ENCODE peak calls at places on chromosome 20, in six cellular contexts. Y is COLO829; W is iPS-NIHi11; J is activated naive CD8-positive, alpha-beta T cell treated with anti-CD3 and anti-CD28 coated beads, Interleukin-2, amount 50 U/mL, for 24 hours; D is GM18507; B is SJSA1. A is an unnamed sample.

GRCh38 chr20:64100946-64101688 is 6.2 kb downstream of the NPBWR2 start:
- DNase-seq in D (no peak), W (no peak), B (no peak), Y (no peak), J (no peak), A (no peak)

GRCh38 chr20:58991720-58992119 is 10.7 kb downstream of the NELFCD start:
- DNase-seq in Y (no peak), J (no peak), B (no peak), W (no peak), D (no peak), A (no peak)

GRCh38 chr20:36462440-36463211 is 78.7 kb upstream of the MYL9 start:
- DNase-seq in W (no peak), Y (no peak), B (peak; percentile 60), D (no peak), J (no peak), A (peak; percentile 29)

GRCh38 chr20:13771853-13772453 is 12.8 kb downstream of the ESF1 start:
- DNase-seq in J (no peak), Y (peak; percentile 40), W (peak; percentile 19), B (peak; percentile 20), D (no peak), A (no peak)

GRCh38 chr20:9332783-9333482 is 181.5 kb upstream of the LAMP5 start:
- DNase-seq in Y (no peak), D (no peak), B (no peak), J (no peak), W (no peak), A (no peak)

GRCh38 chr20:19304886-19305415 is 92.5 kb downstream of the SLC24A3 start:
- DNase-seq in Y (no peak), J (no peak), W (no peak), D (no peak), B (no peak), A (no peak)

GRCh38 chr20:58109126-58109880 is 119.2 kb downstream of the ANKRD60 start:
- DNase-seq in Y (no peak), W (no peak), D (no peak), B (peak; percentile 17), J (no peak), A (no peak)

GRCh38 chr20:32637738-32638137 is 36.0 kb downstream of the C20orf203 start:
- DNase-seq in D (no peak), J (no peak), Y (no peak), W (no peak), B (no peak), A (no peak)

GRCh38 chr20:45405566-45406259 is 2.4 kb upstream of the DBNDD2 start:
- DNase-seq in W (peak; percentile 66), J (no peak), Y (no peak), B (no peak), D (no peak), A (no peak)

GRCh38 chr20:20018366-20018765 is 1.2 kb downstream of the NAA20 start:
- DNase-seq in Y (no peak), B (no peak), J (no peak), D (no peak), W (no peak), A (no peak)

A was measured in DND-41.